ENCODE peak calls at places on chromosomes 12 and 14, in nine cellular contexts. P is A549, T is MM.1S, R is IMR-90, D is left ventricle myocardium inferior, L is H9, C is epithelial cell of proximal tubule, M is adrenal gland, V is BJ. O is an unnamed sample.

GRCh38 chr12:117328556-117329100 is 32.8 kb downstream of the NOS1 start:
- DNase-seq in L (no peak), D (no peak), C (no peak), P (no peak), R (no peak), M (no peak), T (no peak), V (no peak), O (peak; percentile 64)

GRCh38 chr12:62006076-62006732 is 254.0 kb upstream of the USP15 start:
- DNase-seq in R (peak; percentile 36), M (peak; percentile 19), C (no peak), L (peak; percentile 43), T (peak; percentile 46), P (peak; percentile 61), V (no peak), D (no peak), O (peak; percentile 63)

GRCh38 chr14:22545842-22546721 is 42.9 kb downstream of the DAD1 start:
- DNase-seq in V (peak; percentile 45), D (no peak), M (peak; percentile 60), C (no peak), P (no peak), R (peak; percentile 89), T (no peak), L (no peak), O (peak; percentile 24)

GRCh38 chr12:49673446-49674317 is 33.5 kb downstream of the FMNL3 start:
- DNase-seq in C (no peak), L (peak; percentile 85), T (no peak), R (peak; percentile 94), D (peak; percentile 92), M (peak; percentile 92), V (peak; percentile 73), P (no peak), O (no peak)

GRCh38 chr12:83140135-83140534 is 453.4 kb downstream of the TMTC2 start:
- DNase-seq in T (no peak), M (no peak), C (no peak), D (no peak), R (no peak), V (no peak), L (no peak), P (no peak), O (no peak)

GRCh38 chr12:108129017-108129812 is at the start of gene WSCD2:
- DNase-seq in R (no peak), P (peak; percentile 52), T (peak; percentile 42), M (peak; percentile 21), D (peak; percentile 24), V (no peak), C (no peak), L (peak; percentile 92), O (no peak)

GRCh38 chr14:52918486-52918885 is 32.4 kb downstream of the FERMT2 start:
- DNase-seq in C (no peak), D (no peak), P (peak; percentile 33), T (peak; percentile 64), V (no peak), L (no peak), R (peak; percentile 81), M (no peak), O (peak; percentile 62)

GRCh38 chr12:111953455-111953854 is 59.5 kb downstream of the TMEM116 start:
- DNase-seq in C (no peak), V (no peak), T (no peak), R (peak; percentile 11), M (peak; percentile 62), L (no peak), P (no peak), D (no peak), O (peak; percentile 55)

GRCh38 chr14:89451229-89451628 is 34.2 kb upstream of the FOXN3 start:
- DNase-seq in V (no peak), D (no peak), T (no peak), L (no peak), P (no peak), M (no peak), R (no peak), C (no peak), O (no peak)

GRCh38 chr14:73149753-73150152 is 13.4 kb downstream of the PSEN1 start:
- DNase-seq in V (no peak), L (no peak), C (no peak), P (no peak), T (no peak), M (no peak), R (peak; percentile 10), D (no peak), O (no peak)

GRCh38 chr12:52721838-52722470 is 18.6 kb upstream of the KRT77 start:
- DNase-seq in D (no peak), L (no peak), M (no peak), P (no peak), R (no peak), T (no peak), C (no peak), V (no peak), O (no peak)

GRCh38 chr14:30283822-30284446 is 275.0 kb upstream of the G2E3 start:
- DNase-seq in M (peak; percentile 16), C (no peak), V (no peak), D (no peak), R (peak; percentile 53), L (peak; percentile 66), T (peak; percentile 19), P (peak; percentile 50), O (peak; percentile 75)

GRCh38 chr12:123655420-123655819 is 15.5 kb upstream of the TCTN2 start:
- DNase-seq in V (no peak), C (no peak), R (no peak), L (no peak), P (no peak), M (no peak), T (no peak), D (peak; percentile 55), O (no peak)

GRCh38 chr12:11545438-11546330 is 103.8 kb upstream of the ETV6 start:
- DNase-seq in V (no peak), M (no peak), T (peak; percentile 89), R (no peak), P (no peak), L (no peak), C (no peak), D (no peak), O (no peak)

GRCh38 chr12:57101892-57102695 is 9.1 kb downstream of the STAT6 start:
- DNase-seq in L (no peak), T (no peak), V (no peak), R (peak; percentile 52), D (no peak), M (peak; percentile 49), C (no peak), P (peak; percentile 74), O (no peak)

GRCh38 chr12:53659011-53659551 is 16.8 kb downstream of the ATP5MC2 start:
- DNase-seq in L (no peak), C (no peak), D (no peak), R (peak; percentile 88), V (no peak), P (peak; percentile 81), T (no peak), M (no peak), O (peak; percentile 77)

GRCh38 chr12:132948146-132949066 is 7.7 kb downstream of the ZNF605 start:
- DNase-seq in M (no peak), D (no peak), T (no peak), C (no peak), P (no peak), V (no peak), R (no peak), L (no peak), O (no peak)

GRCh38 chr12:18439541-18439940 is 178.2 kb downstream of the PIK3C2G start:
- DNase-seq in L (no peak), D (no peak), M (no peak), T (no peak), C (no peak), P (no peak), R (peak; percentile 91), V (no peak), O (no peak)

GRCh38 chr12:48925218-48925871 is at the start of gene FKBP11:
- DNase-seq in M (peak; percentile 69), R (peak; percentile 26), T (peak; percentile 60), V (no peak), P (peak; percentile 51), L (peak; percentile 91), D (peak; percentile 53), C (no peak), O (no peak)

DNA sequence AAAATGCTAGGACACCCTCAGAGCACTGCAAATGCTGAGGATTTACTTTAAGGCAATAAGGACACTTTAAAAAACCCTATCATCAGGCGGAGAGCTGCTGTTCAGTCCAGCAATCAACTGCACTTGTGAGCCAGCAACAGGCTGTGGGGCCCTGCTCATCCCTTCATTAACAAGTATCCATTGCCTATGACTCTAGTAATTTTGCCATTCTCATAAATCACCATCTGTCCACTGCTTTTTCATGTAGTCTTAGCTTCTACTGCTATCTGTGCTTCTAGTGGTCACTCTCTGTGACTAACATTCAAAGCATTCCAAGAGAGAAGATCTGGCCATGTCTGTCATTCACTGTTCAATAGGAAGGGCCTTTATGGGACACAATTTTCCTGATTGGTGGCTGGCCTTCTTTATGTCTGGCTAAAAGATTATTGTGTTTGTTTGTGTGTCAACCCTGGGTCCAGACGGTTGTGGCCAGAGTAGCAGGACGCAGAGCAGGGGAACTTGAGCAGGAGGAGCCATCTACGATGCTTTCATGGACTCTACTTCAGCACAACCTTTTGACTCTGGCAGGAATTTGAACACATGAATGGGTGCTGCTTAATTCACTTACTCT is 3.6 kb upstream of the KRAS start:
- DNase-seq in L (no peak), M (no peak), T (no peak), P (no peak), D (no peak), R (peak; percentile 44), C (no peak), V (no peak), O (no peak)
- TF ChIP-seq CTCF in L (no peak), M (no peak), T (no peak), P (no peak), D (no peak), R (no peak), C (no peak), V (no peak), O (no peak)

GRCh38 chr14:74913986-74914573 is 9.0 kb downstream of the RPS6KL1 start:
- DNase-seq in C (no peak), P (peak; percentile 68), L (peak; percentile 62), D (peak; percentile 74), M (peak; percentile 74), T (no peak), V (no peak), R (peak; percentile 77), O (peak; percentile 81)
- TF ChIP-seq CTCF in C (peak; percentile 92), P (peak; percentile 78), L (peak; percentile 75), D (peak; percentile 89), M (peak; percentile 53), T (peak; percentile 14), V (peak; percentile 93), R (peak; percentile 90), O (peak; percentile 61)

DNA sequence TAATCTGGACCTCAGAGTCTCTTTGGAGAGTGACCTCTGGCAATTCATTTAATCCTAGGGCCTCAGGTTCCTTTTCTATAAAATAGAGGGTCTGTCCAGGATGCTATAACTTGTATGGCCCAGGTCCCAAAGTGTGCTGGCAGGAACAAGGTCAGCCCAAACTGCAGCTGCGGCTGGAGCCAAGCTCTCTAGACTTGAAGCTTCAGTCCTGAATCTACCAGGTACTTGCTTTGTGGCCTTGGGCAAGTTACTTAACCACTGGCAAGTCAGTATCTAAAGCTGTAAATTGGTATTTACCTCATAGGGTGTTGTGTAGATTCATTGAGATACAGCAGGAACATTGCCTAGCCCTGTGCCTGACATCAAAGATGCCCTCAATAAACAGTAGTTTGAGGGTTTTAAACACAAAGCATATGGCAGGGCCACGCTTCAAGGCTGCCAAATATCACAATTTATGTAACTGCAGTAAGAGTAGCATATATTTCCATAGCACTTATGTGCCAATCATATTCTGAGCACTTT is 21.7 kb downstream of the CPM start:
- DNase-seq in L (no peak), D (no peak), R (no peak), T (no peak), M (no peak), P (no peak), C (no peak), V (no peak), O (no peak)
- TF ChIP-seq CTCF in L (no peak), D (no peak), R (no peak), T (no peak), M (no peak), P (no peak), C (no peak), V (no peak), O (no peak)

GRCh38 chr12:9134981-9135628 is 19.4 kb upstream of the A2M start:
- DNase-seq in C (no peak), L (no peak), P (peak; percentile 51), T (peak; percentile 48), V (no peak), R (peak; percentile 3), D (no peak), M (no peak), O (peak; percentile 16)
- TF ChIP-seq CTCF in C (peak; percentile 53), L (peak; percentile 56), P (peak; percentile 25), T (peak; percentile 60), V (peak; percentile 11), R (no peak), D (peak; percentile 39), M (no peak), O (peak; percentile 10)

O was measured in MCF 10A.